ENCODE peak calls at places on chromosomes 4 and X, in four cellular contexts. N, G, V and Z are unnamed samples.

GRCh38 chr4:139227729-139228404 is 50.8 kb upstream of the ELF2 start:
- DNase-seq in N (no peak), V (no peak), G (no peak), Z (no peak)

GRCh38 chr4:17557880-17558279 is 19.1 kb upstream of the LAP3 start:
- DNase-seq in V (no peak), G (no peak), N (no peak), Z (no peak)

GRCh38 chr4:55758081-55758480 is 61.5 kb upstream of the EXOC1L start:
- DNase-seq in N (no peak), V (no peak), G (no peak), Z (no peak)

GRCh38 chr4:180665481-180665880 is 1577.7 kb upstream of the TENM3 start:
- DNase-seq in G (peak), V (no peak), N (no peak), Z (no peak)

GRCh38 chrX:135520022-135520552 is 373 bp upstream of the INTS6L start:
- DNase-seq in N (no peak), G (no peak), V (no peak), Z (no peak)

GRCh38 chrX:46152756-46153155 is 392.5 kb downstream of the ZNF674 start:
- DNase-seq in V (no peak), N (no peak), G (no peak), Z (no peak)

GRCh38 chr4:138034871-138035270 is 207.3 kb downstream of the SLC7A11 start:
- DNase-seq in V (no peak), G (no peak), N (no peak), Z (no peak)

GRCh38 chr4:29805871-29806480 is 914.2 kb upstream of the PCDH7 start:
- DNase-seq in G (no peak), N (no peak), V (no peak), Z (no peak)

GRCh38 chrX:110734894-110735541 is 60.6 kb downstream of the CHRDL1 start:
- DNase-seq in N (no peak), G (no peak), V (no peak), Z (no peak)

GRCh38 chr4:648579-649292 is 23.4 kb downstream of the PDE6B start:
- DNase-seq in N (no peak), V (no peak), G (no peak), Z (peak)

GRCh38 chr4:183035726-183036415 is 63.2 kb upstream of the WWC2 start:
- DNase-seq in N (no peak), G (no peak), V (no peak), Z (no peak)

GRCh38 chr4:54902261-54902660 is 223.1 kb downstream of the KDR start:
- DNase-seq in G (no peak), N (no peak), V (no peak), Z (no peak)

GRCh38 chrX:9525511-9526248 is 60.8 kb downstream of the TBL1X start:
- DNase-seq in G (peak), V (no peak), N (no peak), Z (no peak)

GRCh38 chr4:7813674-7814073 is 126.0 kb downstream of the AFAP1 start:
- DNase-seq in G (no peak), N (no peak), V (peak), Z (no peak)

GRCh38 chr4:181991374-181991773 is 251.8 kb upstream of the TENM3 start:
- DNase-seq in N (no peak), G (no peak), V (no peak), Z (no peak)

GRCh38 chr4:1402021-1402515 is 4.2 kb downstream of the NKX1-1 start:
- DNase-seq in V (peak), N (no peak), G (no peak), Z (peak)

GRCh38 chr4:53804719-53805118 is 213.4 kb upstream of the LNX1 start:
- DNase-seq in G (no peak), V (no peak), N (peak), Z (no peak)

GRCh38 chr4:173878701-173879100 is 348.7 kb upstream of the HAND2 start:
- DNase-seq in V (no peak), G (no peak), N (no peak), Z (no peak)

GRCh38 chr4:83629945-83630684 is 94.2 kb downstream of the GPAT3 start:
- DNase-seq in G (no peak), V (peak), N (no peak), Z (no peak)

GRCh38 chr4:78737020-78737419 is 39.1 kb upstream of the BMP2K start:
- DNase-seq in V (no peak), G (no peak), N (no peak), Z (no peak)

GRCh38 chrX:44415639-44416386 is 72.3 kb upstream of the EFHC2 start:
- DNase-seq in N (no peak), G (no peak), V (no peak), Z (no peak)

GRCh38 chr4:156495836-156496235 is 475.8 kb downstream of the PDGFC start:
- DNase-seq in V (no peak), N (no peak), G (no peak), Z (no peak)

GRCh38 chr4:56146956-56147355 is 198.2 kb downstream of the CEP135 start:
- DNase-seq in G (no peak), V (no peak), N (no peak), Z (no peak)

GRCh38 chr4:100060765-100061416 is 110.8 kb upstream of the H2AZ1 start:
- DNase-seq in G (no peak), V (no peak), N (no peak), Z (no peak)

GRCh38 chr4:113636877-113637276 is 124.7 kb downstream of the CAMK2D start:
- DNase-seq in N (no peak), V (no peak), G (no peak), Z (peak)

GRCh38 chr4:177239878-177240277 is 69.8 kb upstream of the NEIL3 start:
- DNase-seq in V (no peak), G (no peak), N (no peak), Z (no peak)

GRCh38 chr4:182258441-182259031 is 15.3 kb downstream of the TENM3 start:
- DNase-seq in G (no peak), V (no peak), N (no peak), Z (no peak)

GRCh38 chr4:64713256-64713840 is 304.1 kb upstream of the TECRL start:
- DNase-seq in V (no peak), N (peak), G (no peak), Z (no peak)

GRCh38 chr4:8639777-8640720 is 47.5 kb downstream of the CPZ start:
- DNase-seq in N (no peak), V (peak), G (no peak), Z (peak)

GRCh38 chrX:109681475-109682081 is 51.5 kb downstream of the ACSL4 start:
- DNase-seq in G (no peak), V (no peak), N (no peak), Z (no peak)